ENCODE peak calls at places on chromosomes 5 and 9, in eight cellular contexts. G is dorsolateral prefrontal cortex, V is coronary artery, Y is right lobe of liver, U is thyroid gland, X is sigmoid colon, K is heart right ventricle, Z is uterus. L is an unnamed sample.

GRCh38 chr5:148796931-148797330 is 29.5 kb upstream of the ADRB2 start:
- DNase-seq in Y (no peak), G (no peak), X (no peak), V (no peak), Z (no peak), K (no peak), U (no peak), L (no peak)

GRCh38 chr9:111456536-111456935 is 27.6 kb downstream of the ECPAS start:
- DNase-seq in K (no peak), Y (no peak), X (no peak), G (no peak), U (peak; percentile 35), V (no peak), Z (no peak), L (no peak)

GRCh38 chr5:123585871-123586270 is 73.9 kb downstream of the CSNK1G3 start:
- DNase-seq in G (no peak), V (no peak), K (no peak), Z (no peak), U (no peak), Y (no peak), X (no peak), L (no peak)

GRCh38 chr9:86783884-86784283 is 163.4 kb downstream of the GAS1 start:
- DNase-seq in Z (no peak), V (no peak), G (no peak), U (no peak), Y (no peak), K (no peak), X (no peak), L (no peak)

GRCh38 chr5:180399391-180399790 is 46.3 kb upstream of the GFPT2 start:
- DNase-seq in G (no peak), K (no peak), V (no peak), Z (peak; percentile 52), U (no peak), Y (no peak), X (no peak), L (no peak)

GRCh38 chr5:169716287-169716686 is 79.2 kb downstream of the DOCK2 start:
- DNase-seq in Y (no peak), K (no peak), Z (no peak), U (no peak), V (no peak), G (no peak), X (no peak), L (no peak)

GRCh38 chr9:3746296-3747275 is 220.8 kb upstream of the RFX3 start:
- DNase-seq in U (no peak), V (no peak), Z (no peak), G (peak; percentile 20), X (no peak), Y (no peak), K (no peak), L (no peak)

GRCh38 chr9:19994296-19994695 is 205.5 kb upstream of the SLC24A2 start:
- DNase-seq in V (no peak), X (no peak), U (peak; percentile 70), G (no peak), K (no peak), Y (no peak), Z (no peak), L (no peak)

GRCh38 chr5:136063778-136064465 is 35.1 kb downstream of the TGFBI start:
- DNase-seq in X (no peak), V (peak; percentile 58), Y (no peak), G (no peak), Z (no peak), U (no peak), K (no peak), L (no peak)

GRCh38 chr5:68964679-68965078 is 129.1 kb upstream of the SLC30A5 start:
- DNase-seq in G (no peak), Z (no peak), Y (no peak), K (no peak), V (no peak), U (no peak), X (no peak), L (no peak)

GRCh38 chr5:142825378-142826089 is 55.4 kb downstream of the ARHGAP26 start:
- DNase-seq in K (peak; percentile 72), G (no peak), Y (no peak), Z (no peak), X (no peak), U (no peak), V (no peak), L (peak; percentile 78)

GRCh38 chr9:91492237-91492636 is 68.6 kb upstream of the NFIL3 start:
- DNase-seq in K (no peak), Y (no peak), G (no peak), X (no peak), Z (no peak), V (no peak), U (no peak), L (no peak)

GRCh38 chr5:37834542-37835399 is 5.1 kb downstream of the GDNF start:
- DNase-seq in U (no peak), X (peak; percentile 74), Y (no peak), G (no peak), K (no peak), Z (no peak), V (no peak), L (no peak)

GRCh38 chr9:84736076-84736475 is 66.5 kb downstream of the NTRK2 start:
- DNase-seq in U (no peak), Y (no peak), Z (no peak), K (no peak), V (no peak), G (peak; percentile 25), X (no peak), L (no peak)

GRCh38 chr5:73395274-73395673 is 53.3 kb downstream of the FOXD1 start:
- DNase-seq in G (no peak), Z (no peak), K (no peak), X (no peak), U (no peak), V (no peak), Y (no peak), L (no peak)

GRCh38 chr5:77214151-77214550 is 3.7 kb downstream of the PDE8B start:
- DNase-seq in V (no peak), G (no peak), X (no peak), Y (no peak), Z (no peak), K (no peak), U (no peak), L (no peak)

GRCh38 chr5:77223653-77224052 is 13.2 kb downstream of the PDE8B start:
- DNase-seq in Z (no peak), X (no peak), V (no peak), G (no peak), U (no peak), K (no peak), Y (no peak), L (no peak)

GRCh38 chr5:77213601-77214000 is 3.1 kb downstream of the PDE8B start:
- DNase-seq in G (no peak), K (no peak), U (no peak), X (no peak), Y (no peak), V (no peak), Z (no peak), L (no peak)

GRCh38 chr5:77222722-77223121 is 12.2 kb downstream of the PDE8B start:
- DNase-seq in U (no peak), K (no peak), Y (no peak), Z (no peak), V (no peak), G (no peak), X (no peak), L (no peak)

DNA sequence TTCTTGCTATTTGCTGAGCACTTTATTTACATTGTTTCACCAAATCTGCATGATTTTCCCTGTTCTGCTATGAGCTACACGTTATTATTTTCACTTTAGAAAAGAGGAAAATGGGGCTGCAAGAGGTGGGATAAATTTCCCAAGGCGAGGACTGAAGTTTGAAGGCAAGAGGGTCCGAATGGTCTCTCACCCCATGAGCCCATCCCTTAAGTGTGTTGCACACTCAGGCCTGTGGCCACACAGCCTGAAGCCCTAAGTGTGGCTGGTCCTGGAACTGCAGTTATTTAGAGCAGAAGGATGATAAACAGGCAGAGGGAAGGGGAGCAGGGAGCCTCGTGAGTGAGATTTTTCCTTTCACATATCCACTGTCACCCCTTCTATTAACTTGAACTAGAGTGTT is 7.8 kb downstream of the PDE8B start:
- DNase-seq in V (no peak), Y (no peak), Z (no peak), K (no peak), X (no peak), G (no peak), U (no peak), L (no peak)
- TF ChIP-seq CTCF in V (no peak), Y (peak; percentile 21), Z (peak; percentile 31), K (no peak), X (no peak), G (no peak), U (no peak), L (no peak)

GRCh38 chr5:137733011-137733410 is 2.9 kb downstream of the KLHL3 start:
- DNase-seq in U (peak; percentile 8), Z (no peak), K (no peak), G (no peak), X (no peak), Y (no peak), V (no peak), L (no peak)

GRCh38 chr5:137734962-137735530 is 843 bp downstream of the KLHL3 start:
- DNase-seq in V (no peak), U (peak; percentile 69), G (peak; percentile 46), Y (peak; percentile 26), Z (peak; percentile 19), K (peak; percentile 55), X (peak; percentile 68), L (peak; percentile 34)

GRCh38 chr5:137733922-137734695 is 1.8 kb downstream of the KLHL3 start:
- DNase-seq in Z (no peak), V (no peak), Y (peak; percentile 22), G (no peak), U (no peak), K (no peak), X (no peak), L (no peak)

GRCh38 chr5:137737349-137738256 is 1.7 kb upstream of the KLHL3 start:
- DNase-seq in V (no peak), X (no peak), Z (peak; percentile 20), K (peak; percentile 78), G (no peak), Y (no peak), U (no peak), L (peak; percentile 66)

GRCh38 chr5:137735531-137736284 is at the start of gene KLHL3:
- DNase-seq in Y (peak; percentile 43), G (peak; percentile 55), Z (peak; percentile 16), V (peak; percentile 78), X (no peak), U (peak; percentile 80), K (peak; percentile 39), L (peak; percentile 73)
- TF ChIP-seq CTCF in Y (peak; percentile 28), G (no peak), Z (no peak), V (no peak), X (no peak), U (peak; percentile 34), K (peak; percentile 52), L (no peak)

DNA sequence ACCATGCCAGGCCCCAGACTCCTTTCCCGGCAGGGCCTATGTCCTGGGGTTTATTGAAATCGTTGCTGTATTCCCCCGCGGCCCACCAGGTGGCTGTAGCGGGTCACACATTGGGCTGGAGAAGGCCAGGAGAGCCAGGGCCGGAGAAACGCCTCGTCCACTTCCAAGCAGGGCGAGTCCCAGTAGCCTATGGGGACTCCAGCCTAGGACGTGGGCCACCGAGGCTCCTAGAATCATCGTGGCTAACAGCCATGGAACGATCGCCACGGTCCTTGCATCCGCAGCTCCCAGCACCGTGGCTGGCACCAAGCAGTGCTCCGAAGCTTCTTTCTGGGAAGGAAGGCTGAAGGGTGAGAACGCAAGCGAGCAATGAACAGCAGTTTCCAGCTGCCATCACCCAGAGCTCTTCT is 87.7 kb downstream of the ENTREP1 start:
- DNase-seq in Z (peak; percentile 52), Y (peak; percentile 72), X (peak; percentile 70), U (peak; percentile 81), G (peak; percentile 46), V (no peak), K (peak; percentile 67), L (peak; percentile 76)
- TF ChIP-seq CTCF in Z (peak; percentile 49), Y (peak; percentile 69), X (peak; percentile 5), U (peak; percentile 62), G (peak; percentile 62), V (peak; percentile 57), K (peak; percentile 72), L (peak; percentile 56)

GRCh38 chr5:3853366-3853765 is 257.7 kb downstream of the IRX1 start:
- DNase-seq in U (no peak), K (no peak), X (no peak), G (no peak), V (no peak), Y (no peak), Z (no peak), L (no peak)
- TF ChIP-seq CTCF in U (no peak), K (no peak), X (no peak), G (no peak), V (no peak), Y (no peak), Z (no peak), L (no peak)

L was measured in Calu3.